ENCODE peak calls at places on chromosomes 13 and 19, in seven cellular contexts. One of them, this sample, is unnamed.

GRCh38 chr19:41588497-41589209 is 12.7 kb downstream of the CEACAM21 start:
- DNase-seq in astrocyte of the spinal cord: peak; percentile 19
- DNase-seq in bronchial epithelial cell: peak; percentile 34
- DNase-seq in BE2C: no peak
- DNase-seq in coronary artery: no peak
- DNase-seq in foreskin fibroblast: peak; percentile 61
- DNase-seq in psoas muscle: no peak
- DNase-seq in this sample: peak; percentile 57

GRCh38 chr19:15101479-15102082 is 5.6 kb upstream of the SYDE1 start:
- DNase-seq in BE2C: peak; percentile 59
- DNase-seq in bronchial epithelial cell: peak; percentile 65
- DNase-seq in astrocyte of the spinal cord: peak; percentile 39
- DNase-seq in psoas muscle: no peak
- DNase-seq in foreskin fibroblast: peak; percentile 60
- DNase-seq in coronary artery: no peak
- DNase-seq in this sample: peak; percentile 61

GRCh38 chr13:33057019-33057785 is 41.0 kb downstream of the KL start:
- DNase-seq in astrocyte of the spinal cord: peak; percentile 23
- DNase-seq in BE2C: peak; percentile 29
- DNase-seq in coronary artery: no peak
- DNase-seq in foreskin fibroblast: peak; percentile 37
- DNase-seq in psoas muscle: no peak
- DNase-seq in bronchial epithelial cell: peak; percentile 7
- DNase-seq in this sample: peak; percentile 68

GRCh38 chr13:40345654-40346372 is 320.6 kb downstream of the FOXO1 start:
- DNase-seq in psoas muscle: no peak
- DNase-seq in coronary artery: no peak
- DNase-seq in bronchial epithelial cell: no peak
- DNase-seq in astrocyte of the spinal cord: no peak
- DNase-seq in BE2C: no peak
- DNase-seq in foreskin fibroblast: no peak
- DNase-seq in this sample: no peak

GRCh38 chr13:32381539-32381938 is 46.4 kb downstream of the N4BP2L1 start:
- DNase-seq in psoas muscle: no peak
- DNase-seq in BE2C: peak; percentile 19
- DNase-seq in coronary artery: no peak
- DNase-seq in foreskin fibroblast: peak; percentile 30
- DNase-seq in bronchial epithelial cell: peak; percentile 39
- DNase-seq in astrocyte of the spinal cord: peak; percentile 23
- DNase-seq in this sample: peak; percentile 24

GRCh38 chr19:535017-535835 is 3.7 kb downstream of the CDC34 start:
- DNase-seq in psoas muscle: no peak
- DNase-seq in bronchial epithelial cell: peak; percentile 32
- DNase-seq in coronary artery: no peak
- DNase-seq in astrocyte of the spinal cord: no peak
- DNase-seq in BE2C: no peak
- DNase-seq in foreskin fibroblast: no peak
- DNase-seq in this sample: no peak

GRCh38 chr19:49875801-49876421 is 1.2 kb downstream of the AKT1S1 start:
- DNase-seq in bronchial epithelial cell: no peak
- DNase-seq in BE2C: peak; percentile 69
- DNase-seq in astrocyte of the spinal cord: peak; percentile 56
- DNase-seq in foreskin fibroblast: peak; percentile 69
- DNase-seq in coronary artery: no peak
- DNase-seq in psoas muscle: peak; percentile 64
- DNase-seq in this sample: peak; percentile 61

GRCh38 chr13:77928909-77929308 is 10.3 kb upstream of the EDNRB start:
- DNase-seq in BE2C: no peak
- DNase-seq in psoas muscle: no peak
- DNase-seq in astrocyte of the spinal cord: no peak
- DNase-seq in coronary artery: no peak
- DNase-seq in foreskin fibroblast: no peak
- DNase-seq in bronchial epithelial cell: peak; percentile 47
- DNase-seq in this sample: peak; percentile 79

GRCh38 chr13:48853381-48854102 is 122.2 kb upstream of the FNDC3A start:
- DNase-seq in astrocyte of the spinal cord: peak; percentile 53
- DNase-seq in BE2C: no peak
- DNase-seq in bronchial epithelial cell: no peak
- DNase-seq in psoas muscle: no peak
- DNase-seq in coronary artery: no peak
- DNase-seq in foreskin fibroblast: peak; percentile 53
- DNase-seq in this sample: no peak

GRCh38 chr19:20662421-20663105 is 1.2 kb upstream of the ZNF626 start:
- DNase-seq in astrocyte of the spinal cord: no peak
- DNase-seq in psoas muscle: no peak
- DNase-seq in bronchial epithelial cell: no peak
- DNase-seq in BE2C: no peak
- DNase-seq in foreskin fibroblast: no peak
- DNase-seq in coronary artery: no peak
- DNase-seq in this sample: no peak

GRCh38 chr19:41528106-41528505 is 47.9 kb upstream of the CEACAM21 start:
- DNase-seq in coronary artery: no peak
- DNase-seq in psoas muscle: no peak
- DNase-seq in bronchial epithelial cell: peak; percentile 65
- DNase-seq in astrocyte of the spinal cord: no peak
- DNase-seq in foreskin fibroblast: peak; percentile 25
- DNase-seq in BE2C: no peak
- DNase-seq in this sample: no peak

GRCh38 chr13:49210669-49211068 is 9.5 kb upstream of the MLNR start:
- DNase-seq in coronary artery: no peak
- DNase-seq in BE2C: no peak
- DNase-seq in foreskin fibroblast: no peak
- DNase-seq in bronchial epithelial cell: no peak
- DNase-seq in psoas muscle: no peak
- DNase-seq in astrocyte of the spinal cord: no peak
- DNase-seq in this sample: no peak

GRCh38 chr19:10625003-10625761 is at the start of gene SLC44A2:
- DNase-seq in coronary artery: peak; percentile 83
- DNase-seq in psoas muscle: peak; percentile 90
- DNase-seq in bronchial epithelial cell: peak; percentile 50
- DNase-seq in astrocyte of the spinal cord: peak; percentile 61
- DNase-seq in BE2C: peak; percentile 53
- DNase-seq in foreskin fibroblast: peak; percentile 80
- DNase-seq in this sample: no peak

GRCh38 chr19:15137777-15138176 is 30.6 kb downstream of the SYDE1 start:
- DNase-seq in bronchial epithelial cell: peak; percentile 26
- DNase-seq in foreskin fibroblast: peak; percentile 29
- DNase-seq in psoas muscle: no peak
- DNase-seq in astrocyte of the spinal cord: no peak
- DNase-seq in BE2C: no peak
- DNase-seq in coronary artery: no peak
- DNase-seq in this sample: no peak

GRCh38 chr19:12766051-12766521 is 9.3 kb downstream of the HOOK2 start:
- DNase-seq in foreskin fibroblast: peak; percentile 81
- DNase-seq in astrocyte of the spinal cord: peak; percentile 82
- DNase-seq in BE2C: peak; percentile 92
- DNase-seq in coronary artery: peak; percentile 87
- DNase-seq in bronchial epithelial cell: no peak
- DNase-seq in psoas muscle: peak; percentile 76
- DNase-seq in this sample: peak; percentile 89

DNA sequence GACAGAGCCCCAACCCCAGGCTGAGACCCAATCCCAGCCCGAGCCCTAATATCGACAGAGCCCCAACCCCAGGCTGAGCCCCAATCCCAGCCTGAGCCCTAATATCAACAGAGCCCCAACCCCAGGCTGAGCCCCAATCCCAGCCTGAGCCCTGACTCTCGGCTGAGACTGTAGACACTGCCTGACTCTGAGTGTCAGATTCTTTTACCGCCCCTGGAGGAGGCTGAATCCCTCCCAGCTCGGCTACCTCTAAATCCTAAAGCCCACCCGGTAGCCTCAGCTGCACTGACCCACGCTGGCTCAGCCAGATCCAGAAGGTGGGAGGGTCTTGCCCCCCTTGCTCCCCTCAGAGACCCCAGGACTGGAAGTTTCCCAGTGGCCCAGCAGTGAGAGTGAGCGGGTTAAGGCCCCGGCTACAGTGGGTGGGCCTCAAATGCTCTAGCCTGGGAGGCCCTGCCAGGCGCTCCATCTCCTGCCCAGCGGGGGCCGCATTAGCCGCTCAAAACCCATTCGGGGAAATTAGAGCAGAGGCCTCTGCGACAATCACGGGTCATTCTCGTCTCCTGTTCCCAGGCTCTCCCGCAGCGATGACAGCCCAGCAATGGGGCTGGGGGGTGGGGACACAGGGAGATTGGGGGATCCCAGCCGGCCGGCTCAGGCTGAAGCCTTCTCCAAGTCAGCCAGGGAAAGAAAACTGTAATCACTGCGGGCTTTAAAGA is 43.8 kb downstream of the ZNRF4 start:
- DNase-seq in BE2C: no peak
- DNase-seq in bronchial epithelial cell: no peak
- DNase-seq in psoas muscle: no peak
- DNase-seq in astrocyte of the spinal cord: no peak
- DNase-seq in coronary artery: no peak
- DNase-seq in foreskin fibroblast: no peak
- DNase-seq in this sample: peak; percentile 67
- TF ChIP-seq CTCF in BE2C: no peak
- TF ChIP-seq CTCF in bronchial epithelial cell: no peak
- TF ChIP-seq CTCF in psoas muscle: no peak
- TF ChIP-seq CTCF in astrocyte of the spinal cord: no peak
- TF ChIP-seq CTCF in coronary artery: no peak
- TF ChIP-seq CTCF in foreskin fibroblast: no peak
- TF ChIP-seq CTCF in this sample: no peak

DNA sequence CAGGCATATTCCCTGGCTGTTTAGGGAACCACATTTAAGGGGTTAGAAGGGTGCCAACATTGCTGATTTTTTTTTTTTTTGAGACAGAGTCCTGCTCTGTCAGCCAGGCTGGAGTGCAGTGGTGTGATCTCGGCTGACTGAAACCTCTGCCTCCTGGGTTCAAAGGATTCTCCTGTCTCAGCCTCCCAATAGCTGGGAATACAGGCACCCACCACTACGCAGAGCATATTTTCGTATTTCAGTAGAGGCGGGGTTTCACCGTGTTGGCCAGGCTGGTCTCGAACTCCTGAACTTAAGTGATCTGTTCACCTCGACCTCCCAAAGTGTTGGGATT is 7.8 kb upstream of the CRX start:
- DNase-seq in bronchial epithelial cell: no peak
- DNase-seq in astrocyte of the spinal cord: no peak
- DNase-seq in coronary artery: no peak
- DNase-seq in psoas muscle: no peak
- DNase-seq in BE2C: no peak
- DNase-seq in foreskin fibroblast: no peak
- DNase-seq in this sample: no peak
- TF ChIP-seq CTCF in bronchial epithelial cell: no peak
- TF ChIP-seq CTCF in astrocyte of the spinal cord: no peak
- TF ChIP-seq CTCF in coronary artery: no peak
- TF ChIP-seq CTCF in psoas muscle: no peak
- TF ChIP-seq CTCF in BE2C: no peak
- TF ChIP-seq CTCF in foreskin fibroblast: no peak
- TF ChIP-seq CTCF in this sample: no peak

DNA sequence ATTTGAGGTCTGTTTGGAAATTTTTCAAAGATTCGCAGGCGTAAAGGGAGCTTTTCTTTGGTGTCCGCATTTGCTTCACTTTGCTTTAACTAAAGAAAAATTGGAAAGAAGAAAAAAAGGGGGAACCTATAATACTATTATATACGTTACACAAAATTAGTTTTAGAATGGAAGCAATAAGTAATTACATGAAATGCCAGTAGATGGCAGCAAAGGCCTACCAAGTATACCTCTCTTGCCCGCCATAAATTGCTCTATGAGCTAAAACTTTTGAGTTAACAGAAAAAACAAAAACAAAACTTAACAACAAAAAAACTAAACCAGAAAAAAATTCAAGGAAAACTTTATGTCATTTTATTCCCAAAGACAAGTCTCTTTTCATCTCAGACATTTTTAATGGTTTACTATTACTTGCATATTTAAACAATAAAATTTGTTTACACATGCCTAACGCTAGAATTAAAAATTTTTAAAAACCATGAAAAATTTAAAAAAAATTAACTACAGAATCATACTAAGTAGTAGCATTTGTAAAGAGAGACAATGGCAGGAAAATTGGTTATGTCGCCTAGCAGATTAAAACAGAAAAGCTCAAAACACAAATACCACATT is 271.4 kb downstream of the NALCN start:
- DNase-seq in psoas muscle: no peak
- DNase-seq in coronary artery: no peak
- DNase-seq in bronchial epithelial cell: peak; percentile 58
- DNase-seq in BE2C: no peak
- DNase-seq in astrocyte of the spinal cord: peak; percentile 74
- DNase-seq in foreskin fibroblast: peak; percentile 79
- DNase-seq in this sample: peak; percentile 75
- TF ChIP-seq CTCF in psoas muscle: peak; percentile 65
- TF ChIP-seq CTCF in coronary artery: peak; percentile 39
- TF ChIP-seq CTCF in bronchial epithelial cell: peak; percentile 42
- TF ChIP-seq CTCF in BE2C: peak; percentile 67
- TF ChIP-seq CTCF in astrocyte of the spinal cord: peak; percentile 47
- TF ChIP-seq CTCF in foreskin fibroblast: peak; percentile 27
- TF ChIP-seq CTCF in this sample: peak; percentile 71

GRCh38 chr19:29694166-29694565 is 20.9 kb downstream of the C19orf12 start:
- DNase-seq in astrocyte of the spinal cord: no peak
- DNase-seq in bronchial epithelial cell: no peak
- DNase-seq in BE2C: no peak
- DNase-seq in coronary artery: no peak
- DNase-seq in foreskin fibroblast: no peak
- DNase-seq in psoas muscle: no peak
- DNase-seq in this sample: no peak

GRCh38 chr19:29699861-29700260 is 15.2 kb downstream of the C19orf12 start:
- DNase-seq in BE2C: no peak
- DNase-seq in foreskin fibroblast: no peak
- DNase-seq in astrocyte of the spinal cord: no peak
- DNase-seq in bronchial epithelial cell: no peak
- DNase-seq in psoas muscle: no peak
- DNase-seq in coronary artery: no peak
- DNase-seq in this sample: no peak

GRCh38 chr19:29697523-29698261 is 17.4 kb downstream of the C19orf12 start:
- DNase-seq in foreskin fibroblast: no peak
- DNase-seq in astrocyte of the spinal cord: no peak
- DNase-seq in psoas muscle: no peak
- DNase-seq in bronchial epithelial cell: no peak
- DNase-seq in coronary artery: no peak
- DNase-seq in BE2C: no peak
- DNase-seq in this sample: no peak

GRCh38 chr19:29694669-29695627 is 20.1 kb downstream of the C19orf12 start:
- DNase-seq in astrocyte of the spinal cord: peak; percentile 57
- DNase-seq in coronary artery: peak; percentile 85
- DNase-seq in psoas muscle: peak; percentile 92
- DNase-seq in BE2C: peak; percentile 89
- DNase-seq in foreskin fibroblast: peak; percentile 94
- DNase-seq in bronchial epithelial cell: peak; percentile 16
- DNase-seq in this sample: peak; percentile 67

DNA sequence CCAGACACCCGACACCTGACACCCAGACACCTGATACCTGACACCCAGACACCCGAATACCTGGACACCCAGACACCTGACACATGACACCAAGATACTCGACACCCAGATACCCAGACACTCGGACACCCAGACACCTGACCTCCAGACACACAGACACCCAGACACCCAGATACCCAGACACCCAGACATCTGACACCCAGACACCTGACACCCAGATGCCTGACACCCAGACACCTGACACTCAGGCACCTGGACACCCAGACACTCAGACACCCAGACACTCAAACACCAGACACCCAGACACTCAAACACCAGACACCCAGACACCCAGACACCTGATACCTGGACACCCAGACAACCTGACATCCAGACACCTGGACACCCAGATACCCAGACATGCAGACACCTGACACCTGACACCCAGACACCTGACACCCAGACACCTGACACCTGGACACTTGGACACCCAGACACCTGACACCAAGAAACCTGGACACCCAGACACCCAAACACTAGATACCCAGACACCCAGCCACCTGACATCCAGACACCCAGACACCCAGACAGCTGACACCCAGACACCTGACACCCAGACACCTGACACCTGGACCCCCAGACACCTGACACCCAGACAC is 18.9 kb downstream of the C19orf12 start:
- DNase-seq in coronary artery: peak; percentile 70
- DNase-seq in foreskin fibroblast: no peak
- DNase-seq in astrocyte of the spinal cord: no peak
- DNase-seq in psoas muscle: no peak
- DNase-seq in BE2C: no peak
- DNase-seq in bronchial epithelial cell: no peak
- DNase-seq in this sample: no peak
- TF ChIP-seq CTCF in coronary artery: no peak
- TF ChIP-seq CTCF in foreskin fibroblast: no peak
- TF ChIP-seq CTCF in astrocyte of the spinal cord: no peak
- TF ChIP-seq CTCF in psoas muscle: no peak
- TF ChIP-seq CTCF in BE2C: no peak
- TF ChIP-seq CTCF in bronchial epithelial cell: no peak
- TF ChIP-seq CTCF in this sample: no peak

This sample was measured in A673.